ENCODE peak calls at places on chromosomes 16 and 17, in six cellular contexts. I is HCT116, N is H1, G is NT2/D1, S is GM12878, F is HepG2. C is an unnamed sample.

GRCh38 chr17:2055494-2056220 is 754 bp downstream of the HIC1 start:
- DNase-seq in I (no peak), N (no peak), G (no peak), S (no peak), F (no peak), C (no peak)

GRCh38 chr16:11949527-11949926 is 7.7 kb upstream of the NPIPB2 start:
- DNase-seq in I (peak; percentile 28), N (peak; percentile 56), G (peak; percentile 49), S (no peak), F (peak; percentile 73), C (peak; percentile 44)

GRCh38 chr17:78679495-78680395 is 102.3 kb downstream of the CYTH1 start:
- DNase-seq in I (no peak), N (no peak), G (no peak), S (no peak), F (no peak), C (no peak)

GRCh38 chr17:12445331-12445730 is 220.4 kb upstream of the MYOCD start:
- DNase-seq in I (no peak), N (no peak), G (no peak), S (no peak), F (no peak), C (no peak)

GRCh38 chr16:88686439-88687253 is at the start of gene SNAI3:
- DNase-seq in I (peak; percentile 51), N (peak; percentile 98), G (no peak), S (no peak), F (peak; percentile 76), C (peak; percentile 97)

GRCh38 chr16:50416388-50416787 is 47.6 kb upstream of the BRD7 start:
- DNase-seq in I (no peak), N (no peak), G (no peak), S (no peak), F (no peak), C (no peak)

GRCh38 chr16:4402439-4403132 is 13.8 kb downstream of the CORO7 start:
- DNase-seq in I (peak; percentile 35), N (peak; percentile 97), G (peak; percentile 73), S (no peak), F (peak; percentile 45), C (peak; percentile 84)

GRCh38 chr17:70242781-70243437 is 73.6 kb downstream of the KCNJ2 start:
- DNase-seq in I (no peak), N (no peak), G (no peak), S (no peak), F (no peak), C (no peak)

GRCh38 chr17:31926100-31926729 is 10.6 kb upstream of the SUZ12 start:
- DNase-seq in I (no peak), N (peak; percentile 8), G (no peak), S (no peak), F (no peak), C (no peak)

GRCh38 chr16:82016268-82016667 is 5.0 kb upstream of the SDR42E1 start:
- DNase-seq in I (peak; percentile 52), N (no peak), G (peak; percentile 32), S (no peak), F (no peak), C (peak; percentile 42)
- TF ChIP-seq ZNF274 in I (no peak), N (no peak), G (no peak), S (no peak), F (no peak), C (no peak)

DNA sequence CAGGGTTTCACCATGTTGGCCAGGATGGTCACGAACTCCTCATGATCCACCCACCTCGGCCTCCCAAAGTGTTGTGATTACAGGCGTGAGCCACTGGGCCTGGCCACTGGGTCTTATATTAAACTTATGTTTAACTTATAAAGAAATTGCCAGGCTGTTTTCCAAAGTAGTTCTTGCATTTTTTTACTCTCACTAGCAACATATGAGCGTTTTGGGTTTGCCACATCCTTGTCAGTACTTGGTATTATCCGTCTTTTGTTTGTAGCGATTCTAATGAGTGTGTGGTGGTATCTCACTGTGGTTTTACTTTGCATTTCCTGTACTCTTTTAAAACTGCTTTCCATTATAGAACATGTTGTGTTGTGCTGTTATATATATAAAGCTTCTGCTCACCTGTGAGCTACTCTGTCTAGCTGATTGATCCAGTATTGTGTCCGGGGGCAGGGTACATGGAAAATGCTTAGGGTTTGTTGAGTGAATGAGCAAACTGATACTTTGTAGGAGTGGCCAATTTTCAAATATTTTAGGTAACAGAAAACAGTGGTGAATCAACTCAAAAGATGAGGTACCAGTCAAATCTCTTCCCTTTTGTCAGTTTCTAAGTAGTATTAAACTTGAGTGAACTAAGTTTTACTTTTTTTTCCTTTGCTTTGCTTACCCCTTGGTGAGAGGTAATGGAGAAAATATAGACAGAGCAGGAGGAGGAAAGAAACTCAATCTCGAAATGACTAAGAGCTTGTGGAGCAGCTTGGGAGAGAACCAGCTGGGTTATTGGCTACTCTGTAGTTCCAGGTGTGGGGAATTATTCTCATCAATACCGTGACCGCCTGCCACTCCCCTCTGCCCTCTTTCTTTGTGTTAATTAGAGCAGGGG is 75.8 kb downstream of the PITPNC1 start:
- DNase-seq in I (no peak), N (no peak), G (no peak), S (peak; percentile 42), F (no peak), C (no peak)
- TF ChIP-seq ZNF274 in I (no peak), N (no peak), G (no peak), S (no peak), F (no peak), C (no peak)

DNA sequence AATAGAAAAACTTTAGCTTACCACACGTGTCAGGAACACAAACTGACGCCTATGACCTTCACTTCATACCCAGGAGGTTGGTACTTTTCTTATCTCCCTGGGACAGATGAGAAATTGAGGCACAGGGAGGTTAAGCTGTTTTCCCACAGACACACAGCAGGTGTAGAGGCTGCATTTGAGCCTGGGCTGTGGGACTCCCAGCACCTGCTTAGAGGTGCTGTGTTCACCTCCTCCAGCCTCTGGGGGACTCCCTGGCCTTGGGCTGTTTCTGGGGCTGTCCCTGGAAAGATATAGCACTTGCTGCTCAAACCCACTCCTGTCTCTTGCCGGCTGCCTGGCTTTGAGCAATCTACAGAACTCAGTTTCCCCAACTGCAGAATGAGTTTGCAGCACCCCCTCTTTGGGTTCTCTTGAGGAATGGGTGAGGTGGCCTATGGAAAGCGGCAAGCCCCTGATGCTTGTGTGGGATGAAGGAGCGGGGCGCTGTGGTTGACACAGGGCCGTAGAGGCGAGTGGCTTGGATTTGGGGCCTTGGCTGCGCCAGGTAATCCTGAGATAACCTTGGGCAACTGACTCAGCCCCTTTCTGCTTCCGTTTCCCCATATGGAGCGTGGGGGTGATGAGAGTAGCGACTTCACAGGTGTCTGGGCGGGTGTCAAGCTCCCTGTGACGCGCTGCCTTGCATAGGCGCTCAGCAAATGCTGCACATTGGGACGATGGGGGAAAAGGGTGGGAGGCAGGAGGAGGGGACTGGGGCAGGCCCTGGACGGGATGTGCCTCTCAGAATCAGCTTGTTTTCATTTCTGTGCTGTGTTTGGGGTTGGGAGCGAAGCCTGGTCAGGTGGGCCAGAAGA is 104.5 kb upstream of the CIBAR2 start:
- DNase-seq in I (no peak), N (no peak), G (no peak), S (no peak), F (no peak), C (peak; percentile 80)
- TF ChIP-seq ZNF274 in I (no peak), N (no peak), G (no peak), S (no peak), F (no peak), C (no peak)

GRCh38 chr17:68867759-68868516 is 87.3 kb downstream of the ABCA8 start:
- DNase-seq in I (no peak), N (no peak), G (no peak), S (no peak), F (no peak), C (no peak)

GRCh38 chr17:68871447-68871846 is 83.7 kb downstream of the ABCA8 start:
- DNase-seq in I (no peak), N (no peak), G (no peak), S (no peak), F (no peak), C (no peak)

GRCh38 chr17:68865584-68865983 is 89.6 kb downstream of the ABCA8 start:
- DNase-seq in I (no peak), N (no peak), G (no peak), S (no peak), F (no peak), C (no peak)

GRCh38 chr17:68870427-68870826 is 84.8 kb downstream of the ABCA8 start:
- DNase-seq in I (no peak), N (no peak), G (no peak), S (no peak), F (no peak), C (no peak)

DNA sequence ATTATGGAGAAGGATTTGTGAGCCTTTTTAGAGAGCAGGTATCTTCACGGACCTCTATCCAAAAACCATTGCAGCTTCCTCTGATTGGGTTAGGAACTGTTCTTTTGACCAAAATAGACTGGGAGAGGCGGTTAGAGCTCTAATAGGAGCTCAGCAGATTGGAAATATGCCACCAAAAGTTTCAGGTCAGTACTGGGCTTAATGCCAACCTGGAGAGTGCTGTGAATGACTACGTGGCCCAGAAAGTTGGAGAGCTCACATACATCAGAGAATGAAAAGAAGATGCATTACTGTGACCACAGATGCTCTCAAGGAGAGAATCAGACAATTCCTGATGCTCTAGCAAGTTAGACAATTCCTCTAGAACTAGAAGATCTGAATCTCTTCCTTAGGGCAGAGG is 86.5 kb downstream of the ABCA8 start:
- DNase-seq in I (no peak), N (no peak), G (no peak), S (no peak), F (no peak), C (no peak)
- TF ChIP-seq ZNF274 in I (no peak), N (no peak), G (no peak), S (no peak), F (no peak), C (no peak)